ENCODE peak calls at places on chromosomes 7 and 10, in ten cellular contexts. A is left ventricle myocardium inferior; M is A549; J is B cell; D is Calu3; E is stomach; W is choroid plexus epithelial cell; C is CD8-positive, alpha-beta T cell; H is RWPE2; X is type B pancreatic cell. F is an unnamed sample.

GRCh38 chr7:24199978-24200377 is 84.0 kb upstream of the NPY start:
- DNase-seq in C (no peak), D (no peak), W (no peak), A (no peak), M (no peak), E (no peak), H (no peak), X (no peak), J (no peak), F (no peak)

GRCh38 chr10:127563718-127564553 is 14.8 kb downstream of the NPS start:
- DNase-seq in A (no peak), M (peak), D (peak), E (no peak), J (peak), X (no peak), W (no peak), C (no peak), H (no peak), F (peak)

GRCh38 chr7:149321978-149322541 is 60.1 kb downstream of the ZNF783 start:
- DNase-seq in M (no peak), A (no peak), X (no peak), D (no peak), E (no peak), H (no peak), W (peak), J (no peak), C (no peak), F (no peak)

GRCh38 chr7:139687980-139688632 is 89.7 kb downstream of the HIPK2 start:
- DNase-seq in X (no peak), H (no peak), D (no peak), W (peak), E (no peak), M (no peak), A (no peak), C (no peak), J (no peak), F (peak)

GRCh38 chr7:2024227-2024918 is 208.4 kb downstream of the MAD1L1 start:
- DNase-seq in J (no peak), A (peak), E (no peak), M (no peak), C (no peak), W (peak), H (peak), X (peak), D (no peak), F (no peak)

GRCh38 chr7:34087892-34088891 is 182.9 kb downstream of the BMPER start:
- DNase-seq in C (no peak), A (no peak), M (no peak), D (peak), H (no peak), J (no peak), X (no peak), E (peak), W (peak), F (peak)

GRCh38 chr10:13485623-13486022 is 43.2 kb downstream of the BEND7 start:
- DNase-seq in X (no peak), J (no peak), M (peak), C (no peak), W (peak), A (no peak), E (no peak), D (no peak), H (no peak), F (peak)

GRCh38 chr7:2051708-2052656 is 180.8 kb downstream of the MAD1L1 start:
- DNase-seq in C (no peak), W (no peak), J (no peak), H (no peak), A (no peak), E (no peak), D (no peak), X (no peak), M (no peak), F (no peak)

GRCh38 chr10:130179640-130180039 is 43.4 kb downstream of the GLRX3 start:
- DNase-seq in X (no peak), D (no peak), E (no peak), W (peak), M (peak), A (no peak), J (peak), C (peak), H (no peak), F (peak)

GRCh38 chr7:50558380-50559051 is 6.7 kb downstream of the DDC start:
- DNase-seq in J (no peak), E (no peak), M (no peak), H (no peak), D (no peak), X (no peak), C (no peak), A (no peak), W (no peak), F (no peak)

GRCh38 chr10:9596368-9596920 is 1421.2 kb upstream of the CELF2 start:
- DNase-seq in H (no peak), D (no peak), X (no peak), M (peak), W (peak), A (no peak), C (no peak), J (no peak), E (no peak), F (peak)

GRCh38 chr7:1549357-1550004 is 6.5 kb downstream of the TMEM184A start:
- DNase-seq in H (no peak), J (peak), W (no peak), C (no peak), M (no peak), X (no peak), D (no peak), E (no peak), A (no peak), F (no peak)

GRCh38 chr7:115749924-115750323 is 280.6 kb downstream of the TFEC start:
- DNase-seq in D (no peak), H (no peak), X (no peak), J (no peak), M (no peak), A (no peak), C (no peak), W (peak), E (no peak), F (no peak)

GRCh38 chr7:115754226-115754625 is 276.3 kb downstream of the TFEC start:
- DNase-seq in J (no peak), H (no peak), E (no peak), W (no peak), D (no peak), A (no peak), M (no peak), X (no peak), C (no peak), F (no peak)

GRCh38 chr7:115747174-115747573 is 283.4 kb downstream of the TFEC start:
- DNase-seq in J (no peak), C (no peak), H (no peak), D (peak), X (no peak), W (peak), M (no peak), A (no peak), E (no peak), F (no peak)

DNA sequence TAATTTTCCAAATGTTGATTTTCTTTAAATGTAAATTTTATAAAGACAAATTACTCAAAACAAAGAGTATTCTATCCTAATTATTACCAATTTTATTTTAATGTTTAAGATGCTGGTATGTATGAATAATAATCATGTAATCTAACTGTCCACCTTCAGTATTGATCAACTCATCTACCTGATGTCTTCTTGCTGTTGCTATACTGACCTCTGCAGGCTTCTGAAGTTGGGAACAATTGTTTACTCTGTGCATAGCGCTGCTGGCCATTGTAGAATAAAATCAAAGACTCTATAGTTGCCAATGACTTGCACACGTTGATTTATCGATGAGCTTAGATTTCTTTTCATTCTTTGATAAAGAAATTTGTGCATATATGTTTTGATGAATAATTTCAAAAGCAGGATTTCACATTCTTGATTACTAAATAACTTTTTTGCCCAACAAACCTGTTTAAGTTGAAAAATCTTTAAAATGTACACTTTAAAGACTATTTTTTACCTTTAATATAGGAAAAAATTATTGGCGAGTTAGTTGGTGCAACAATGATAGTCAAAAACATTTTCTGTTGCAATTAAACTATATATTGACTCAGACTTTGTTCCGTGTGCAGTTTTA is 282.3 kb downstream of the TFEC start:
- DNase-seq in C (no peak), H (no peak), A (no peak), J (no peak), X (no peak), D (peak), W (peak), E (no peak), M (no peak), F (peak)
- TF ChIP-seq CTCF in C (no peak), H (peak), A (peak), J (no peak), X (peak), D (peak), W (peak), E (no peak), M (peak), F (peak)

GRCh38 chr10:84783909-84784308 is 455.5 kb downstream of the CCSER2 start:
- DNase-seq in C (no peak), H (no peak), A (no peak), W (no peak), J (no peak), X (no peak), D (peak), E (no peak), M (no peak), F (peak)

GRCh38 chr10:84789050-84789449 is 460.7 kb downstream of the CCSER2 start:
- DNase-seq in E (no peak), D (no peak), H (no peak), W (no peak), C (no peak), J (no peak), X (no peak), A (no peak), M (no peak), F (no peak)

GRCh38 chr10:84784749-84785148 is 456.4 kb downstream of the CCSER2 start:
- DNase-seq in A (no peak), C (no peak), E (no peak), M (no peak), D (no peak), X (no peak), W (no peak), J (no peak), H (no peak), F (no peak)

GRCh38 chr10:84783386-84783785 is 455.0 kb downstream of the CCSER2 start:
- DNase-seq in X (no peak), E (no peak), H (no peak), A (no peak), D (peak), J (peak), M (peak), W (peak), C (no peak), F (peak)
- TF ChIP-seq CTCF in X (peak), E (no peak), H (peak), A (peak), D (peak), J (peak), M (peak), W (peak), C (no peak), F (peak)

DNA sequence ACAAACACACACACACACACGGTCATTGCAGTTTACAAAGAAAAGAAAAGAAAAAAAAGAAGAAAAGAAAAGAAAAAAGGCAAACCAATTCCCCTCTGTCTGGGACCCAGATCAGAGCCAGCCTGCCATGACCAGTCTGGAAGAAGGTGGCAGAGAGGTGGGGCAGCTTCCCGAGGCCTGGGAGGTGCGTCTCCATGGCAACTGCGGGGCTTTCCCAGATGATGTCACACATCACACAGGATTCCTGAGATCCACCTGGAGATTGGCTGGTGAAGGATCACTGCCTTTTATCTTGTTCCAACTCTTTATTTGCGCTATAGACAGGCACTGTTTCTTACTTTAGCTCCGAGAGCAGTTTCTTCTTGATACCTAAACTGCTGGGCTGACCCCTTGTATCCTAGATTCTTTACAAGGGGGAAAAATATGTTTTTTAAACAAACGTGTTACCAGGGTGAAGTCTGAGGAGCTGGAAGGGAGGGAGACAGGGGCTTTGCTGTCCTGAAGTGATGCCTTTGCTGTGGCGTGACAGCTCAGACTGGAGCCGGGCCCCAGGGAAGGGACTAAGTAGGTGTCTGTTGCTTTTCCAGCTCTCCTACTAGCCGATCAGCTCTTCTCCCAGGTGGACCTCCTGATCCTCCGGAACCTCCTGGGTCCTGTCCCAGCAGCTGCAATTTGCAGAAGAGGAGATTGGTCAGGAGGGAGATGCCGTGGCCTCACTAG is 298.5 kb downstream of the KLF6 start:
- DNase-seq in C (no peak), M (peak), E (peak), X (no peak), J (peak), W (peak), H (peak), D (peak), A (no peak), F (peak)
- TF ChIP-seq CTCF in C (no peak), M (no peak), E (no peak), X (no peak), J (no peak), W (no peak), H (peak), D (no peak), A (no peak), F (no peak)

DNA sequence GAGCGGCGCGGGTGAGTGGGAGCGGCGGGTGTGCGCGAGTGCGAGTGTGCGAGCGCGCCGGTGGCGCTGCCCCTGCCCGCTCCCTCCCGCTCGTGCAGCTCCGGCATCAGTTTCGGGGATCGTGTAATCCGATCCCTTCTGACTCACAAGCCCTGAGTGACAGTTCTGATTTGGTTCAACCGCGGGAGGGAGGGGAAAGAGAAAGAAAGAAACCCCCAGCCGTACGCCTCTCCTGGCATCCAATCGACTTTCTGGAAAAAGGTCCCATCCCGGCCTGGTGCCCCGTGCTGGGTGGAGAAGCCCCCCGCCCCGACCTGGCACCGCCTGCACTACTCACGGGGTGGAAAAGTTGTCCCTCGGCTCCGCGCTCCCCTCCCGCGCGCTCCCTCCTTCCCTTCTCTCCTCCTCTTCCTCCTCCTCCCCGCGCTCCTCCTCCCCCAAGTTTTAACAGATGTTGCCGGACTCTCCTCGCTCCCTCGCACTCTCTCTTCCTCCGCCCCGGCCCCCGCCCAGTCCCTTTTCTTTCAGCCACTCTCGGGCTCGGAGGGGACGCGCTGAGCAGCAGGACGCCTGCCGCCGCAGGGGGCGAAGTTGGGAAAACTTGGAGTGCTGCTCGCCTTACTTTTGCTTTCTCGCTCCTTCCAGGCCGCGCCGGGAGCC is at the start of gene GLI3:
- DNase-seq in W (peak), H (peak), A (peak), M (peak), D (peak), E (peak), X (peak), C (no peak), J (no peak), F (peak)
- TF ChIP-seq CTCF in W (no peak), H (no peak), A (peak), M (no peak), D (no peak), E (no peak), X (peak), C (no peak), J (no peak), F (peak)

DNA sequence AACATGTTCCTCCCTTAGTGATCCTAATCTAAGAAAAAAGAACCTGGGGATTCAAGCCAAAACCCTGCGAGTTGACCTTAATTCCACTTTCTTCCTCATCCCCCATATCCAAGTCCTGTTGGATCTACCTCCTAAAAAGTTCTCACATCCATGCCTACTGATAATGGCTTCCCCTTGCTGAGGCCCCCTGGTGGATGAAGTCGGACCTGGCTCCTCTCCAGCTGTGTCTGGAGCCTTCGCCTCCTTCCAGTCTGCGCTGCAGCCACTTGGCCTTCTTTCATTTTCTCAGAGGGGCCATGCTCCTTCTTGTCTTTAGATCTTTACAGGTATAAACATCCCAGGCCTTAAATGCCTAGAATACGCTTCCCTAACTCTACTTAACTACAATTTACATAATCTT is 8.1 kb downstream of the PDE1C start:
- DNase-seq in C (no peak), E (peak), X (no peak), H (no peak), D (peak), M (peak), A (no peak), J (peak), W (peak), F (peak)
- TF ChIP-seq CTCF in C (no peak), E (no peak), X (peak), H (peak), D (peak), M (peak), A (peak), J (peak), W (peak), F (peak)

DNA sequence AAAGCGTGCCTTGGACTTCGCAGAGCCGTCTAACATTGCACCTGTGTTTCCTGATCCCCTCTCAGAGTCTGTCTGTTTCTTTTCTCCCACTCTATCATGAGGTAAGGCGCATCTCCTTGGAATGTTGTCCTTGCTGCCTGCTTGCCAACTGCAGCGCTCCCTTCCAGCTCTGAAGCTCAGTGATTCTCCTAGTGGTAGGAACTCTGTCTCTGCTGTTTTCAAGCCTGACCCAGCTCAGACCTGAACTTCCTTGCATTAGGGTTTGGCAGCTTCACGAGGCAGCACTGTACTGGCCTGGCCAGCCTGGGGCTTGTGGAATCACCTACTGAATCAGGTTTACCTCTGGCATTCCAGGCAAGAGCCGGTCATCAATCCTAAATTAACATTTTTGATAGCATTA is 123.9 kb downstream of the CREB5 start:
- DNase-seq in D (peak), H (no peak), J (no peak), W (peak), X (no peak), C (no peak), M (no peak), A (no peak), E (no peak), F (peak)
- TF ChIP-seq CTCF in D (peak), H (peak), J (no peak), W (peak), X (peak), C (no peak), M (no peak), A (peak), E (no peak), F (peak)

F was measured in MCF 10A.